ENCODE peak calls at places on chromosomes 7 and 10, in eight cellular contexts. H, K, V, O, R, Q, B and L are unnamed samples.

GRCh38 chr7:19747740-19748339 is 25.6 kb downstream of the TMEM196 start:
- DNase-seq in O (no peak), V (no peak), K (no peak), R (no peak), H (peak; percentile 22), B (no peak), Q (no peak), L (no peak)

GRCh38 chr7:136399378-136399777 is 422.2 kb upstream of the MTPN start:
- DNase-seq in Q (no peak), V (no peak), K (no peak), O (no peak), B (no peak), H (no peak), R (no peak), L (no peak)

GRCh38 chr10:132001238-132001977 is 19.7 kb upstream of the BNIP3 start:
- DNase-seq in O (peak; percentile 46), H (peak; percentile 43), R (no peak), Q (no peak), V (no peak), B (no peak), K (peak; percentile 79), L (no peak)

GRCh38 chr7:132557489-132558044 is 18.7 kb downstream of the PLXNA4 start:
- DNase-seq in H (no peak), Q (no peak), K (no peak), O (no peak), V (no peak), B (no peak), R (no peak), L (no peak)

GRCh38 chr7:14637968-14638367 is 264.6 kb downstream of the DGKB start:
- DNase-seq in O (no peak), K (no peak), Q (no peak), V (no peak), R (no peak), H (no peak), B (no peak), L (no peak)

GRCh38 chr7:7424151-7424873 is 111.4 kb downstream of the COL28A1 start:
- DNase-seq in K (no peak), R (peak; percentile 71), O (peak; percentile 60), Q (no peak), B (peak; percentile 58), V (peak; percentile 73), H (peak; percentile 67), L (no peak)

GRCh38 chr10:122980209-122981065 is at the start of gene PSTK:
- DNase-seq in B (peak; percentile 96), V (peak; percentile 88), Q (peak; percentile 44), O (peak; percentile 87), H (peak; percentile 92), K (peak; percentile 96), R (peak; percentile 92), L (peak; percentile 97)

GRCh38 chr10:58414270-58415041 is 29.2 kb downstream of the TFAM start:
- DNase-seq in Q (peak; percentile 27), H (peak; percentile 80), O (no peak), R (no peak), K (no peak), B (no peak), V (peak; percentile 84), L (no peak)

GRCh38 chr7:104550362-104550761 is 222.0 kb downstream of the LHFPL3 start:
- DNase-seq in K (no peak), H (no peak), R (no peak), Q (no peak), O (no peak), B (no peak), V (no peak), L (no peak)

GRCh38 chr7:74502216-74502891 is 48.6 kb downstream of the GTF2IRD1 start:
- DNase-seq in O (no peak), R (no peak), K (no peak), H (no peak), B (peak; percentile 62), Q (no peak), V (no peak), L (no peak)

GRCh38 chr10:20473361-20473760 is 423.8 kb downstream of the NEBL start:
- DNase-seq in R (no peak), K (no peak), H (peak; percentile 3), Q (no peak), B (no peak), V (no peak), O (no peak), L (no peak)

GRCh38 chr7:143929224-143929920 is 5.7 kb upstream of the OR2F2 start:
- DNase-seq in Q (no peak), B (no peak), O (no peak), R (no peak), V (no peak), H (peak; percentile 12), K (no peak), L (no peak)

GRCh38 chr7:38716397-38716796 is 85.2 kb upstream of the AMPH start:
- DNase-seq in Q (no peak), V (no peak), K (no peak), R (no peak), B (no peak), H (no peak), O (peak; percentile 20), L (no peak)

GRCh38 chr7:74194686-74195085 is 15.1 kb upstream of the LAT2 start:
- DNase-seq in R (no peak), K (peak; percentile 33), H (no peak), B (no peak), O (no peak), Q (no peak), V (no peak), L (peak; percentile 51)

GRCh38 chr10:56805022-56805421 is 444.0 kb upstream of the ZWINT start:
- DNase-seq in B (no peak), H (no peak), Q (no peak), K (no peak), O (no peak), R (no peak), V (no peak), L (no peak)

GRCh38 chr10:21495686-21496284 is 29.7 kb downstream of the SKIDA1 start:
- DNase-seq in K (peak; percentile 92), Q (no peak), B (peak; percentile 88), V (peak; percentile 66), R (peak; percentile 91), O (peak; percentile 94), H (peak; percentile 77), L (peak; percentile 97)

GRCh38 chr10:58319599-58319998 is 15.2 kb upstream of the UBE2D1 start:
- DNase-seq in H (no peak), K (no peak), V (no peak), O (no peak), B (no peak), Q (no peak), R (no peak), L (no peak)

GRCh38 chr7:67402280-67402679 is 405.6 kb downstream of the TYW1 start:
- DNase-seq in Q (no peak), R (no peak), H (no peak), B (no peak), V (no peak), K (no peak), O (no peak), L (no peak)

DNA sequence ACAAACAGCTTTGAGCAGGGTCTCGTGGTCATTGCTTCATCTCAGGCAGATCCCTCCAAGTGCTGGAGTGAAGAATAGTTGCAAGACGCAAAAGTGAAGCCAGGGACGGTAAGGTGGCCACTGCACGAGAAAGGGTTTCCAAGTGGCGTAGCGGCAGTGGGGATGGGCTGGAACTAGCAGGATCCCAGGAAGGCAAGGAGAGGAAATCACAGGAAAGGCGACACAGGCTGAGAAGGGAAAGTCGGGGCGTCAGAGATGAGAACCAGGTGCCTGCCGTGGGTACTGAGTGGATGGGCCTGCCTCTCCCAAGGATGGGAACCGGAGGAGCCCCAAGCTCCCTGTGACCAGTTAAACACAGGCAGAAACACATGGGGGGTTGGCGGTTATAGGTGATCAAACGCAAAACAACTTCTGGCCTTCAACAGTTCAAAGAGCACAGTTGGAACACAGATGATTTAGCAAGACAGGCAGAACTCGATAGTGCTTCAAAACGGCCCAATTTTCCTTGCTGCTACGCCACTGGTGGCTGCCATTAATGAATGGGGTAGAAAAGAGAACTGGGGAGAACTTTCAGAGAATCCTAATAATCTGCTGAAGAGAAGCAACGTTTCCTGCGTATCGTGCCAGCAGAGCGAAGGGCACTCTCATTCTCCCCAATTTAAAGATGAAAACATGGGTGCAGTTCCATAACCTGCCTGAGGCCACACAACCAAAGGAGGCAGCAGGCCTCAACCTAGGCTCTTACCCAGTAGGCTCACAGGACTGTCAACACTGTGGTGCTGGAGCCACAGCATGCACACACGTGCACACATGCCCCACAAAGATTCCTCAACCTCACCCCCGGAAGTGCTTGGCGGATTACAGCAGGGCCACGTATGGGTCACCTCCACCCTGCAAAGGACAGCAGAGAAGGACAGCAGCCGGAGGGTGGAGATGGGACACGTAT is 61.9 kb downstream of the MAD1L1 start:
- DNase-seq in B (no peak), Q (no peak), V (no peak), O (no peak), H (no peak), K (peak; percentile 49), R (no peak), L (no peak)
- TF ChIP-seq CTCF in B (no peak), Q (no peak), V (peak; percentile 39), O (no peak), H (no peak), K (no peak), R (no peak), L (no peak)

GRCh38 chr7:2821161-2821841 is 22.8 kb downstream of the GNA12 start:
- DNase-seq in H (peak; percentile 83), K (no peak), O (no peak), Q (peak; percentile 62), B (no peak), R (no peak), V (peak; percentile 54), L (no peak)
- TF ChIP-seq CTCF in H (no peak), K (no peak), O (no peak), Q (no peak), B (no peak), R (no peak), V (peak; percentile 40), L (no peak)

GRCh38 chr7:80921130-80921529 is 2.3 kb upstream of the SEMA3C start:
- DNase-seq in R (no peak), V (no peak), H (no peak), K (no peak), O (no peak), Q (no peak), B (no peak), L (no peak)

GRCh38 chr7:80918909-80919721 is at the start of gene SEMA3C:
- DNase-seq in B (peak; percentile 94), Q (peak; percentile 75), O (peak; percentile 89), H (peak; percentile 94), K (peak; percentile 95), R (peak; percentile 94), V (peak; percentile 95), L (peak; percentile 91)

GRCh38 chr7:80918406-80918805 is 445 bp downstream of the SEMA3C start:
- DNase-seq in V (no peak), R (no peak), H (no peak), O (no peak), B (no peak), K (no peak), Q (no peak), L (no peak)

GRCh38 chr7:80922254-80923049 is 3.6 kb upstream of the SEMA3C start:
- DNase-seq in O (no peak), B (no peak), R (no peak), H (no peak), K (no peak), Q (no peak), V (no peak), L (no peak)

GRCh38 chr7:80916770-80917681 is 1.8 kb downstream of the SEMA3C start:
- DNase-seq in Q (no peak), H (peak; percentile 89), R (no peak), V (peak; percentile 79), O (no peak), K (no peak), B (no peak), L (no peak)
- TF ChIP-seq CTCF in Q (peak; percentile 50), H (peak; percentile 59), R (peak; percentile 13), V (peak; percentile 78), O (no peak), K (peak; percentile 43), B (peak; percentile 30), L (no peak)

GRCh38 chr7:77696643-77697534 is 630 bp downstream of the RSBN1L start:
- DNase-seq in Q (no peak), K (peak; percentile 88), O (peak; percentile 49), B (peak; percentile 65), H (peak; percentile 43), R (peak; percentile 74), V (peak; percentile 38), L (peak; percentile 93)
- TF ChIP-seq CTCF in Q (no peak), K (no peak), O (no peak), B (peak; percentile 17), H (no peak), R (no peak), V (peak; percentile 5), L (no peak)